ENCODE peak calls at places on chromosomes 16 and 17, in eight cellular contexts. One of them, this sample, is unnamed.

GRCh38 chr16:58863042-58863441 is 128.9 kb upstream of the GOT2 start:
- DNase-seq in lower leg skin: no peak
- DNase-seq in ACHN: no peak
- DNase-seq in ovary: no peak
- DNase-seq in mesothelial cell of epicardium: no peak
- DNase-seq in KG1: no peak
- DNase-seq in GM19239: no peak
- DNase-seq in H1: no peak
- DNase-seq in this sample: no peak

GRCh38 chr17:77392376-77393273 is 251.9 kb downstream of the SEC14L1 start:
- DNase-seq in GM19239: no peak
- DNase-seq in mesothelial cell of epicardium: no peak
- DNase-seq in lower leg skin: no peak
- DNase-seq in ACHN: no peak
- DNase-seq in H1: peak
- DNase-seq in KG1: no peak
- DNase-seq in ovary: peak
- DNase-seq in this sample: peak

GRCh38 chr16:28182183-28182582 is 29.6 kb downstream of the XPO6 start:
- DNase-seq in H1: no peak
- DNase-seq in KG1: no peak
- DNase-seq in ACHN: peak
- DNase-seq in mesothelial cell of epicardium: no peak
- DNase-seq in ovary: no peak
- DNase-seq in lower leg skin: no peak
- DNase-seq in GM19239: no peak
- DNase-seq in this sample: no peak

GRCh38 chr16:24164402-24164801 is 91.7 kb upstream of the CACNG3 start:
- DNase-seq in GM19239: no peak
- DNase-seq in KG1: no peak
- DNase-seq in ACHN: no peak
- DNase-seq in H1: no peak
- DNase-seq in ovary: no peak
- DNase-seq in mesothelial cell of epicardium: no peak
- DNase-seq in lower leg skin: no peak
- DNase-seq in this sample: no peak

GRCh38 chr17:35212668-35213067 is 18.5 kb upstream of the SLC35G3 start:
- DNase-seq in ovary: no peak
- DNase-seq in KG1: no peak
- DNase-seq in mesothelial cell of epicardium: no peak
- DNase-seq in lower leg skin: no peak
- DNase-seq in ACHN: no peak
- DNase-seq in H1: no peak
- DNase-seq in GM19239: no peak
- DNase-seq in this sample: no peak

GRCh38 chr17:2102931-2103398 is 48.1 kb downstream of the HIC1 start:
- DNase-seq in ovary: no peak
- DNase-seq in KG1: no peak
- DNase-seq in ACHN: peak
- DNase-seq in H1: no peak
- DNase-seq in lower leg skin: no peak
- DNase-seq in mesothelial cell of epicardium: no peak
- DNase-seq in GM19239: no peak
- DNase-seq in this sample: no peak

GRCh38 chr17:16100737-16101400 is 101.2 kb downstream of the TTC19 start:
- DNase-seq in ovary: no peak
- DNase-seq in KG1: no peak
- DNase-seq in lower leg skin: no peak
- DNase-seq in mesothelial cell of epicardium: no peak
- DNase-seq in GM19239: no peak
- DNase-seq in H1: no peak
- DNase-seq in ACHN: no peak
- DNase-seq in this sample: no peak

GRCh38 chr17:5638596-5638995 is 54.3 kb upstream of the NLRP1 start:
- DNase-seq in mesothelial cell of epicardium: no peak
- DNase-seq in ovary: no peak
- DNase-seq in GM19239: no peak
- DNase-seq in ACHN: no peak
- DNase-seq in lower leg skin: no peak
- DNase-seq in H1: no peak
- DNase-seq in KG1: no peak
- DNase-seq in this sample: no peak

GRCh38 chr16:59684911-59685310 is 950.8 kb upstream of the GOT2 start:
- DNase-seq in lower leg skin: no peak
- DNase-seq in KG1: no peak
- DNase-seq in mesothelial cell of epicardium: no peak
- DNase-seq in H1: no peak
- DNase-seq in ovary: no peak
- DNase-seq in GM19239: no peak
- DNase-seq in ACHN: no peak
- DNase-seq in this sample: no peak

GRCh38 chr16:1330260-1330914 is 3.1 kb upstream of the BAIAP3 start:
- DNase-seq in H1: peak
- DNase-seq in GM19239: no peak
- DNase-seq in ovary: no peak
- DNase-seq in KG1: no peak
- DNase-seq in mesothelial cell of epicardium: no peak
- DNase-seq in lower leg skin: no peak
- DNase-seq in ACHN: no peak
- DNase-seq in this sample: no peak

GRCh38 chr16:27759947-27760844 is 210.3 kb downstream of the KATNIP start:
- DNase-seq in lower leg skin: no peak
- DNase-seq in mesothelial cell of epicardium: no peak
- DNase-seq in H1: no peak
- DNase-seq in ACHN: no peak
- DNase-seq in GM19239: no peak
- DNase-seq in KG1: peak
- DNase-seq in ovary: no peak
- DNase-seq in this sample: no peak

GRCh38 chr16:796296-797119 is 4.0 kb downstream of the GNG13 start:
- DNase-seq in H1: no peak
- DNase-seq in lower leg skin: no peak
- DNase-seq in GM19239: no peak
- DNase-seq in ACHN: no peak
- DNase-seq in KG1: no peak
- DNase-seq in ovary: no peak
- DNase-seq in mesothelial cell of epicardium: no peak
- DNase-seq in this sample: no peak

GRCh38 chr17:82397449-82398335 is 20.5 kb upstream of the HEXD start:
- DNase-seq in ovary: no peak
- DNase-seq in KG1: no peak
- DNase-seq in mesothelial cell of epicardium: no peak
- DNase-seq in H1: no peak
- DNase-seq in lower leg skin: no peak
- DNase-seq in GM19239: no peak
- DNase-seq in ACHN: no peak
- DNase-seq in this sample: no peak

GRCh38 chr17:10631048-10631700 is 25.9 kb downstream of the MYH3 start:
- DNase-seq in lower leg skin: no peak
- DNase-seq in KG1: no peak
- DNase-seq in ovary: no peak
- DNase-seq in H1: peak
- DNase-seq in ACHN: peak
- DNase-seq in GM19239: no peak
- DNase-seq in mesothelial cell of epicardium: no peak
- DNase-seq in this sample: no peak

GRCh38 chr17:49194297-49194607 is 16.1 kb downstream of the GNGT2 start:
- DNase-seq in mesothelial cell of epicardium: no peak
- DNase-seq in ACHN: no peak
- DNase-seq in lower leg skin: no peak
- DNase-seq in GM19239: no peak
- DNase-seq in ovary: no peak
- DNase-seq in KG1: no peak
- DNase-seq in H1: no peak
- DNase-seq in this sample: no peak

GRCh38 chr17:73595068-73595865 is 49.0 kb downstream of the SDK2 start:
- DNase-seq in mesothelial cell of epicardium: no peak
- DNase-seq in GM19239: peak
- DNase-seq in KG1: no peak
- DNase-seq in ovary: no peak
- DNase-seq in lower leg skin: no peak
- DNase-seq in ACHN: peak
- DNase-seq in H1: peak
- DNase-seq in this sample: peak